ENCODE peak calls at places on chromosomes 4 and X, in seven cellular contexts. One of them, this sample, is unnamed.

GRCh38 chr4:108148316-108148715 is 20.4 kb downstream of the LEF1 start:
- DNase-seq in left ventricle myocardium inferior: no peak
- DNase-seq in RWPE1: no peak
- DNase-seq in transverse colon: no peak
- DNase-seq in fibroblast of pulmonary artery: no peak
- DNase-seq in CD8-positive, alpha-beta T cell: no peak
- DNase-seq in psoas muscle: no peak
- DNase-seq in this sample: no peak

GRCh38 chr4:106369456-106370060 is 980 bp upstream of the GIMD1 start:
- DNase-seq in left ventricle myocardium inferior: no peak
- DNase-seq in RWPE1: peak; percentile 31
- DNase-seq in transverse colon: no peak
- DNase-seq in fibroblast of pulmonary artery: peak; percentile 88
- DNase-seq in CD8-positive, alpha-beta T cell: no peak
- DNase-seq in psoas muscle: no peak
- DNase-seq in this sample: no peak

GRCh38 chr4:150149381-150149780 is 71.1 kb downstream of the DCLK2 start:
- DNase-seq in left ventricle myocardium inferior: no peak
- DNase-seq in RWPE1: no peak
- DNase-seq in transverse colon: no peak
- DNase-seq in fibroblast of pulmonary artery: peak; percentile 49
- DNase-seq in CD8-positive, alpha-beta T cell: no peak
- DNase-seq in psoas muscle: no peak
- DNase-seq in this sample: no peak

GRCh38 chrX:39327255-39327654 is 526.0 kb downstream of the MID1IP1 start:
- DNase-seq in left ventricle myocardium inferior: no peak
- DNase-seq in RWPE1: no peak
- DNase-seq in transverse colon: no peak
- DNase-seq in fibroblast of pulmonary artery: no peak
- DNase-seq in CD8-positive, alpha-beta T cell: no peak
- DNase-seq in psoas muscle: no peak
- DNase-seq in this sample: no peak

GRCh38 chr4:47198791-47199190 is 167.4 kb downstream of the GABRB1 start:
- DNase-seq in left ventricle myocardium inferior: no peak
- DNase-seq in RWPE1: no peak
- DNase-seq in transverse colon: no peak
- DNase-seq in fibroblast of pulmonary artery: no peak
- DNase-seq in CD8-positive, alpha-beta T cell: no peak
- DNase-seq in psoas muscle: no peak
- DNase-seq in this sample: no peak

GRCh38 chr4:76611164-76611563 is 176.1 kb downstream of the SHROOM3 start:
- DNase-seq in left ventricle myocardium inferior: no peak
- DNase-seq in RWPE1: no peak
- DNase-seq in transverse colon: no peak
- DNase-seq in fibroblast of pulmonary artery: peak; percentile 56
- DNase-seq in CD8-positive, alpha-beta T cell: no peak
- DNase-seq in psoas muscle: no peak
- DNase-seq in this sample: no peak

GRCh38 chr4:81527115-81527514 is 55.4 kb upstream of the RASGEF1B start:
- DNase-seq in left ventricle myocardium inferior: peak; percentile 62
- DNase-seq in RWPE1: no peak
- DNase-seq in transverse colon: no peak
- DNase-seq in fibroblast of pulmonary artery: no peak
- DNase-seq in CD8-positive, alpha-beta T cell: no peak
- DNase-seq in psoas muscle: peak; percentile 46
- DNase-seq in this sample: no peak

GRCh38 chrX:72366746-72367145 is 61.0 kb upstream of the CITED1 start:
- DNase-seq in left ventricle myocardium inferior: no peak
- DNase-seq in RWPE1: no peak
- DNase-seq in transverse colon: no peak
- DNase-seq in fibroblast of pulmonary artery: no peak
- DNase-seq in CD8-positive, alpha-beta T cell: no peak
- DNase-seq in psoas muscle: no peak
- DNase-seq in this sample: no peak

GRCh38 chr4:3270141-3270611 is 21.2 kb downstream of the MSANTD1 start:
- DNase-seq in left ventricle myocardium inferior: peak; percentile 71
- DNase-seq in RWPE1: no peak
- DNase-seq in transverse colon: no peak
- DNase-seq in fibroblast of pulmonary artery: no peak
- DNase-seq in CD8-positive, alpha-beta T cell: no peak
- DNase-seq in psoas muscle: peak; percentile 88
- DNase-seq in this sample: peak; percentile 7

GRCh38 chrX:149570668-149571067 is 16.6 kb downstream of the MAGEA9B start:
- DNase-seq in left ventricle myocardium inferior: no peak
- DNase-seq in RWPE1: peak; percentile 13
- DNase-seq in transverse colon: no peak
- DNase-seq in fibroblast of pulmonary artery: peak; percentile 60
- DNase-seq in CD8-positive, alpha-beta T cell: no peak
- DNase-seq in psoas muscle: no peak
- DNase-seq in this sample: no peak

GRCh38 chrX:95539041-95539440 is 1145.6 kb upstream of the DIAPH2 start:
- DNase-seq in left ventricle myocardium inferior: no peak
- DNase-seq in RWPE1: no peak
- DNase-seq in transverse colon: no peak
- DNase-seq in fibroblast of pulmonary artery: no peak
- DNase-seq in CD8-positive, alpha-beta T cell: no peak
- DNase-seq in psoas muscle: no peak
- DNase-seq in this sample: no peak

GRCh38 chr4:68079918-68080317 is 49.8 kb downstream of the TMPRSS11F start:
- DNase-seq in left ventricle myocardium inferior: no peak
- DNase-seq in RWPE1: peak; percentile 13
- DNase-seq in transverse colon: no peak
- DNase-seq in fibroblast of pulmonary artery: no peak
- DNase-seq in CD8-positive, alpha-beta T cell: no peak
- DNase-seq in psoas muscle: no peak
- DNase-seq in this sample: no peak

GRCh38 chr4:159229164-159229563 is 126.3 kb downstream of the RAPGEF2 start:
- DNase-seq in left ventricle myocardium inferior: no peak
- DNase-seq in RWPE1: no peak
- DNase-seq in transverse colon: no peak
- DNase-seq in fibroblast of pulmonary artery: peak; percentile 87
- DNase-seq in CD8-positive, alpha-beta T cell: no peak
- DNase-seq in psoas muscle: no peak
- DNase-seq in this sample: no peak

GRCh38 chr4:17511041-17511949 is 595 bp downstream of the QDPR start:
- DNase-seq in left ventricle myocardium inferior: peak; percentile 56
- DNase-seq in RWPE1: peak; percentile 27
- DNase-seq in transverse colon: peak; percentile 62
- DNase-seq in fibroblast of pulmonary artery: peak; percentile 52
- DNase-seq in CD8-positive, alpha-beta T cell: no peak
- DNase-seq in psoas muscle: peak; percentile 82
- DNase-seq in this sample: peak; percentile 27

GRCh38 chr4:57501715-57502114 is 391.5 kb upstream of the IGFBP7 start:
- DNase-seq in left ventricle myocardium inferior: peak; percentile 39
- DNase-seq in RWPE1: peak; percentile 62
- DNase-seq in transverse colon: no peak
- DNase-seq in fibroblast of pulmonary artery: peak; percentile 41
- DNase-seq in CD8-positive, alpha-beta T cell: no peak
- DNase-seq in psoas muscle: no peak
- DNase-seq in this sample: no peak

GRCh38 chr4:158295053-158295452 is 84.8 kb downstream of the TMEM144 start:
- DNase-seq in left ventricle myocardium inferior: no peak
- DNase-seq in RWPE1: no peak
- DNase-seq in transverse colon: no peak
- DNase-seq in fibroblast of pulmonary artery: no peak
- DNase-seq in CD8-positive, alpha-beta T cell: no peak
- DNase-seq in psoas muscle: no peak
- DNase-seq in this sample: no peak

DNA sequence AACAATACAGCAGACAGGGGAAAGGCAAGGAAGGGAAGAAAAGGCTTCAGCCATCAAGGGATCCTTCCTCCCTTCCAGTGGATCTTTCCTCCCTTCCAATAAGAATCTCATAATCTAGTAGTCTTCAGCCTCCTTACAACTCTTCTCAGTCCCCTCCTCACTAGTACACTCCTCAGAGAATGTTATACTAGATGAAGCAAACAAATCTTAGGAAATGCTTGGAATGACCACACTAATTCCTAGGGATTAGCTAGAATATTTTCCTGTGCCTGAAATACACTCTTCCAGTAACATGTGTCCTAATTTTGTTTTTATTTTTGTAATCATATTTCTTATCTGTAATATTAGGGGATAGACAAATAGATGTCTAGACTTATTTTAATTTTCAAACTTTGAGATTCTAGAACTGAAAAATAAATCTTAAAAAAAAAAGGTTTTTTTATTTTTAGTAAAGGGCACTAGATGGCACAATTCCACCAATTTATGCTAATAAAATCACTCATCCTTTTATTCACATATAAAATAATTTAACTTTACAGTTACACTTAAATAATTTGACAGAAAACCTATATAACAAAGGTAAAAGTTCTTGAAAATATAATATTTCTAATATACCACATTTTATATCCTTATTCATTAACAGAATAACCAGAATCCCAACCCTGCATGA is 7.0 kb upstream of the STPG2 start:
- DNase-seq in left ventricle myocardium inferior: no peak
- DNase-seq in RWPE1: no peak
- DNase-seq in transverse colon: no peak
- DNase-seq in fibroblast of pulmonary artery: peak; percentile 44
- DNase-seq in CD8-positive, alpha-beta T cell: no peak
- DNase-seq in psoas muscle: no peak
- DNase-seq in this sample: no peak
- TF ChIP-seq CTCF in left ventricle myocardium inferior: peak; percentile 24
- TF ChIP-seq CTCF in RWPE1: no peak
- TF ChIP-seq CTCF in transverse colon: peak; percentile 3
- TF ChIP-seq CTCF in fibroblast of pulmonary artery: peak; percentile 12
- TF ChIP-seq CTCF in CD8-positive, alpha-beta T cell: peak; percentile 44
- TF ChIP-seq CTCF in psoas muscle: peak; percentile 17
- TF ChIP-seq CTCF in this sample: peak; percentile 49

DNA sequence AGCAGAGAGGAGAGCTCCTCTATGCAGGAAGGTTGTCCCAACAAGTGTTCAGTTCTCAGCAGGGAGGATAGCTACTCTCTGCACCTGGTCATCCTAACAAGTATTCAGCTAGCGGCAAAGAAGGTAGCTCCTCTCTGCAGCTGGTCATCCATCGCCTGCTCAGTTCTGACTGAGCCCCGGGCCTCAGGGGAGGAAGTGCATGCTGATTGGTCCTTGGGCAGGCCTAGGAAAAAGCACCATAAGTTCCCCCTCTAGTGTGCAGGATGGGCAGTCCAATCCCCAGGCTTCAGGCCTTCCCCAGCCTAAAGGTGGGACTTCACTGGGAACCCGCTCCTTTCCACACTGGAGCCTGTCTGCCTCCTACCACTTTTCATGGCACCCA is 4.4 kb upstream of the FBXW7 start:
- DNase-seq in left ventricle myocardium inferior: no peak
- DNase-seq in RWPE1: no peak
- DNase-seq in transverse colon: no peak
- DNase-seq in fibroblast of pulmonary artery: no peak
- DNase-seq in CD8-positive, alpha-beta T cell: no peak
- DNase-seq in psoas muscle: no peak
- DNase-seq in this sample: no peak
- TF ChIP-seq CTCF in left ventricle myocardium inferior: no peak
- TF ChIP-seq CTCF in RWPE1: no peak
- TF ChIP-seq CTCF in transverse colon: no peak
- TF ChIP-seq CTCF in fibroblast of pulmonary artery: no peak
- TF ChIP-seq CTCF in CD8-positive, alpha-beta T cell: no peak
- TF ChIP-seq CTCF in psoas muscle: no peak
- TF ChIP-seq CTCF in this sample: no peak

GRCh38 chr4:100114909-100115308 is 75.4 kb downstream of the DDIT4L start:
- DNase-seq in left ventricle myocardium inferior: no peak
- DNase-seq in RWPE1: no peak
- DNase-seq in transverse colon: no peak
- DNase-seq in fibroblast of pulmonary artery: no peak
- DNase-seq in CD8-positive, alpha-beta T cell: no peak
- DNase-seq in psoas muscle: no peak
- DNase-seq in this sample: no peak

GRCh38 chr4:100113732-100114131 is 76.5 kb downstream of the DDIT4L start:
- DNase-seq in left ventricle myocardium inferior: no peak
- DNase-seq in RWPE1: no peak
- DNase-seq in transverse colon: no peak
- DNase-seq in fibroblast of pulmonary artery: no peak
- DNase-seq in CD8-positive, alpha-beta T cell: no peak
- DNase-seq in psoas muscle: no peak
- DNase-seq in this sample: no peak

GRCh38 chr4:100118213-100118612 is 72.1 kb downstream of the DDIT4L start:
- DNase-seq in left ventricle myocardium inferior: no peak
- DNase-seq in RWPE1: no peak
- DNase-seq in transverse colon: no peak
- DNase-seq in fibroblast of pulmonary artery: peak; percentile 14
- DNase-seq in CD8-positive, alpha-beta T cell: no peak
- DNase-seq in psoas muscle: no peak
- DNase-seq in this sample: no peak

GRCh38 chr4:100117749-100118148 is 72.5 kb downstream of the DDIT4L start:
- DNase-seq in left ventricle myocardium inferior: no peak
- DNase-seq in RWPE1: no peak
- DNase-seq in transverse colon: no peak
- DNase-seq in fibroblast of pulmonary artery: no peak
- DNase-seq in CD8-positive, alpha-beta T cell: no peak
- DNase-seq in psoas muscle: no peak
- DNase-seq in this sample: no peak
- TF ChIP-seq CTCF in left ventricle myocardium inferior: no peak
- TF ChIP-seq CTCF in RWPE1: no peak
- TF ChIP-seq CTCF in transverse colon: no peak
- TF ChIP-seq CTCF in fibroblast of pulmonary artery: no peak
- TF ChIP-seq CTCF in CD8-positive, alpha-beta T cell: no peak
- TF ChIP-seq CTCF in psoas muscle: peak; percentile 47
- TF ChIP-seq CTCF in this sample: no peak

GRCh38 chrX:111102636-111103035 is 6.6 kb downstream of the PAK3 start:
- DNase-seq in left ventricle myocardium inferior: no peak
- DNase-seq in RWPE1: no peak
- DNase-seq in transverse colon: no peak
- DNase-seq in fibroblast of pulmonary artery: no peak
- DNase-seq in CD8-positive, alpha-beta T cell: no peak
- DNase-seq in psoas muscle: no peak
- DNase-seq in this sample: no peak

GRCh38 chrX:111098874-111099273 is 2.9 kb downstream of the PAK3 start:
- DNase-seq in left ventricle myocardium inferior: no peak
- DNase-seq in RWPE1: no peak
- DNase-seq in transverse colon: peak; percentile 42
- DNase-seq in fibroblast of pulmonary artery: peak; percentile 10
- DNase-seq in CD8-positive, alpha-beta T cell: peak; percentile 41
- DNase-seq in psoas muscle: peak; percentile 51
- DNase-seq in this sample: peak; percentile 73

GRCh38 chrX:111101580-111101979 is 5.6 kb downstream of the PAK3 start:
- DNase-seq in left ventricle myocardium inferior: no peak
- DNase-seq in RWPE1: no peak
- DNase-seq in transverse colon: no peak
- DNase-seq in fibroblast of pulmonary artery: no peak
- DNase-seq in CD8-positive, alpha-beta T cell: no peak
- DNase-seq in psoas muscle: no peak
- DNase-seq in this sample: no peak

GRCh38 chrX:111103246-111103645 is 7.3 kb downstream of the PAK3 start:
- DNase-seq in left ventricle myocardium inferior: no peak
- DNase-seq in RWPE1: no peak
- DNase-seq in transverse colon: no peak
- DNase-seq in fibroblast of pulmonary artery: no peak
- DNase-seq in CD8-positive, alpha-beta T cell: no peak
- DNase-seq in psoas muscle: no peak
- DNase-seq in this sample: no peak

DNA sequence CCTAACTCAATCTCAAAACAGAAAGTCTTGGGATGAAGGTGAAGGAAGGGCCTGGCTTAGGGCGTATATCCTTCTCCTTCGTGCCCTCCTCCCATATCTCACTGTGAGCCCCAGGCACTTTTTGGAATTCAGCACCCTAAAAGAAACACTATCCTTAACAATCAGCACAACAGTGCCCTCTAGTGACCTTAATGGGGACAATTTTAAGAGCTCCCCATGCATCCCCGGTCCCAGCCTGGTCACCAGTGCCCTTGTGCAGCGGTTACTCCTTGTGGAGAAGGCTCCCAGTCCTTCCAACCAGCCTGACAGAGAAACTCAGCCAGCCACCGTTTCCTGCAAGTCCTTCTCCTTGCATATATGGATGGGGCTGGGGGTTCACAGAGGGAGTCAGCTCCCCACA is 4.2 kb downstream of the PAK3 start:
- DNase-seq in left ventricle myocardium inferior: no peak
- DNase-seq in RWPE1: peak; percentile 63
- DNase-seq in transverse colon: peak; percentile 10
- DNase-seq in fibroblast of pulmonary artery: peak; percentile 34
- DNase-seq in CD8-positive, alpha-beta T cell: no peak
- DNase-seq in psoas muscle: no peak
- DNase-seq in this sample: peak; percentile 24
- TF ChIP-seq CTCF in left ventricle myocardium inferior: peak; percentile 28
- TF ChIP-seq CTCF in RWPE1: peak; percentile 25
- TF ChIP-seq CTCF in transverse colon: peak; percentile 28
- TF ChIP-seq CTCF in fibroblast of pulmonary artery: peak; percentile 32
- TF ChIP-seq CTCF in CD8-positive, alpha-beta T cell: peak; percentile 31
- TF ChIP-seq CTCF in psoas muscle: no peak
- TF ChIP-seq CTCF in this sample: peak; percentile 72